ENCODE peak calls at places on chromosome 21, in eight cellular contexts. T is lower lobe of right lung, X is colonic mucosa, A is mesothelial cell of epicardium, W is neural crest cell, R is fibroblast of pulmonary artery, B is AG04450, V is GM23338. K is an unnamed sample.

GRCh38 chr21:28426545-28426944 is 566.1 kb downstream of the LTN1 start:
- DNase-seq in A (no peak), X (no peak), V (no peak), W (no peak), T (no peak), R (no peak), B (no peak), K (no peak)

GRCh38 chr21:34670220-34670961 is 1.6 kb downstream of the CLIC6 start:
- DNase-seq in R (no peak), B (no peak), W (no peak), A (peak; percentile 47), X (peak; percentile 60), V (peak; percentile 70), T (no peak), K (no peak)

GRCh38 chr21:42103843-42104242 is 32.7 kb downstream of the UMODL1 start:
- DNase-seq in T (no peak), R (no peak), A (no peak), V (no peak), X (no peak), W (no peak), B (no peak), K (no peak)

GRCh38 chr21:33313183-33313582 is 11.6 kb upstream of the IFNAR1 start:
- DNase-seq in T (no peak), A (no peak), B (no peak), X (no peak), V (no peak), R (no peak), W (no peak), K (no peak)

GRCh38 chr21:16308269-16308668 is 578.5 kb downstream of the USP25 start:
- DNase-seq in V (no peak), X (no peak), R (peak; percentile 21), B (no peak), W (no peak), A (no peak), T (no peak), K (no peak)

GRCh38 chr21:16193758-16194606 is 464.2 kb downstream of the USP25 start:
- DNase-seq in B (peak; percentile 60), R (peak; percentile 88), T (peak; percentile 61), A (peak; percentile 45), W (peak; percentile 22), X (peak; percentile 28), V (peak; percentile 77), K (peak; percentile 25)

GRCh38 chr21:17697474-17697873 is 84.8 kb upstream of the BTG3 start:
- DNase-seq in B (no peak), A (no peak), T (no peak), X (no peak), R (no peak), W (no peak), V (no peak), K (no peak)

GRCh38 chr21:39054066-39054465 is 129.2 kb downstream of the PSMG1 start:
- DNase-seq in W (no peak), X (no peak), R (no peak), T (no peak), V (no peak), B (no peak), A (no peak), K (no peak)

GRCh38 chr21:46093668-46094400 is 4.1 kb upstream of the COL6A2 start:
- DNase-seq in V (no peak), X (no peak), B (no peak), W (no peak), T (no peak), R (no peak), A (no peak), K (no peak)

GRCh38 chr21:43864806-43865470 is at the start of gene AGPAT3:
- DNase-seq in X (no peak), T (no peak), R (no peak), W (no peak), A (no peak), B (no peak), V (peak; percentile 51), K (no peak)

GRCh38 chr21:15935530-15935929 is 205.7 kb downstream of the USP25 start:
- DNase-seq in X (no peak), V (no peak), R (peak; percentile 6), B (no peak), T (no peak), A (no peak), W (no peak), K (peak; percentile 19)

GRCh38 chr21:39016740-39017315 is 166.4 kb downstream of the PSMG1 start:
- DNase-seq in A (no peak), W (no peak), R (no peak), B (no peak), T (peak; percentile 72), V (no peak), X (no peak), K (no peak)

GRCh38 chr21:25118648-25119047 is 488.6 kb downstream of the MRPL39 start:
- DNase-seq in B (no peak), W (no peak), V (no peak), T (no peak), R (no peak), X (no peak), A (no peak), K (no peak)

GRCh38 chr21:16279658-16280581 is 550.1 kb downstream of the USP25 start:
- DNase-seq in V (peak; percentile 62), X (no peak), W (peak; percentile 59), T (no peak), R (peak; percentile 61), A (no peak), B (peak; percentile 3), K (no peak)

GRCh38 chr21:41526478-41527087 is 18.6 kb upstream of the TMPRSS2 start:
- DNase-seq in W (no peak), V (no peak), B (no peak), R (no peak), X (peak; percentile 75), T (no peak), A (no peak), K (no peak)

GRCh38 chr21:34977333-34977732 is 71.8 kb downstream of the RUNX1 start:
- DNase-seq in W (no peak), B (no peak), T (no peak), V (no peak), X (no peak), A (no peak), R (no peak), K (no peak)

GRCh38 chr21:40846057-40846456 is 901 bp downstream of the DSCAM start:
- DNase-seq in B (no peak), V (no peak), T (no peak), A (no peak), X (no peak), W (no peak), R (no peak), K (no peak)

GRCh38 chr21:43850728-43851295 is 14.2 kb upstream of the AGPAT3 start:
- DNase-seq in B (no peak), A (no peak), T (no peak), R (no peak), V (no peak), X (no peak), W (no peak), K (no peak)

GRCh38 chr21:46598563-46599250 is 6.2 kb downstream of the S100B start:
- DNase-seq in W (no peak), X (no peak), R (no peak), V (no peak), B (no peak), T (no peak), A (no peak), K (no peak)

GRCh38 chr21:44983421-44984206 is 43.8 kb downstream of the SLX9 start:
- DNase-seq in R (peak; percentile 9), V (no peak), W (no peak), A (no peak), X (no peak), B (no peak), T (peak; percentile 29), K (no peak)
- TF ChIP-seq CTCF in R (no peak), V (peak; percentile 47), W (no peak), A (no peak), X (no peak), B (peak; percentile 2), T (no peak), K (no peak)

GRCh38 chr21:14768042-14768441 is 221.9 kb upstream of the SAMSN1 start:
- DNase-seq in V (no peak), B (no peak), A (no peak), R (no peak), T (no peak), X (no peak), W (no peak), K (no peak)

GRCh38 chr21:14771587-14771986 is 225.5 kb upstream of the SAMSN1 start:
- DNase-seq in W (no peak), B (no peak), R (no peak), T (no peak), V (no peak), A (no peak), X (no peak), K (no peak)

DNA sequence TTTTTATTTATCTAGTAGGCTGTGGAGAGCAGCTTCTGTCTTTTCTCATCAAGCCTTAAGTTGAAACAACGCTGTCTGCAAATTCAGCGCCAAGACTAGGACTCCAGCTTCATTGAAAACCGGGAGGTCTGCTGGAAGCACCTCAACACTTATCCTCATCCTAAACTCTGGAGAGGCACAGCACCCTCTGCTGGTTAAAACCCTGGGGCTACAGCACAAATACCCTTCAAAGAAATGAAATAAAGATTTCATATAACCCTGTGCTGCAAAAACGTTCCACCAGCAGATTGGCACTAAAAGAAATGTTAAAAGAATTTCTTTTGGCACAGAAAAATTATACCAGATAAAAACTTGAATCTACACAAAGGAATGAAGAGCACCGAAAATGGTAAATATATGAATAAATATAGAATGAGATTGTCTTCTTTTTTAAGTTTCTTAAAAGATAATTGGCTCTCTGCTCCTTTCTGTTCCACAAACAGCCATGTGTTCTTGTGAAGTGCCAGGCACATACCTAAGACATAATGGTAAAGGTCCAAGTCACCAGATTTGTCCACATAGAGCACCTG is 227.7 kb upstream of the SAMSN1 start:
- DNase-seq in X (peak; percentile 80), W (peak; percentile 3), T (peak; percentile 62), R (peak; percentile 47), B (no peak), V (peak; percentile 90), A (peak; percentile 42), K (no peak)
- TF ChIP-seq CTCF in X (peak; percentile 68), W (peak; percentile 63), T (peak; percentile 63), R (peak; percentile 53), B (no peak), V (peak; percentile 78), A (peak; percentile 35), K (peak; percentile 49)

DNA sequence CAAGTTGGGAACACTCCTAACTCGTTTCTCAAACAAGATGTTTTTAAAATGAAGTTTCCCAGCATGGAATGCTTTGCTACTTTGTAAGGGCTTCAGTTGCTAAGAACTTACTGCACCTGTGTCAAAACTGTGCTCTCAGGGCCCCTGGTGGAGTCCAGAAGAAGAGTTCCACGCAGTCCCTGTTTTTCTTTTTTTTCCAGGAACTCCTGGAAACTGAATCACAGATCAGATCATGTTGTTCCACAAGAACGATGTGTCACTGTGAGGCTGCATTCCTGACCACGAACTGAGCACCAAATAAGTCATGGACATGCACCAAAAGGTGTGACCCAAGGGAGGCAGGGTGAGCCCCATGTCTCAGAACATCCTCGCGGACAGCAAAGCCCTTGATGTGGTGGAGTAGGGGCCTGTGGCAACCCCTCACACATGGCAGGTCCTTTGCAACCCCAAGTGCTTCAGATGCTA is 257.2 kb downstream of the KCNJ6 start:
- DNase-seq in T (no peak), B (peak; percentile 21), V (no peak), X (no peak), A (no peak), R (peak; percentile 77), W (no peak), K (peak; percentile 83)
- TF ChIP-seq CTCF in T (peak; percentile 16), B (peak; percentile 30), V (no peak), X (no peak), A (no peak), R (peak; percentile 40), W (no peak), K (peak; percentile 41)

GRCh38 chr21:26736449-26736848 is 108.8 kb downstream of the ADAMTS1 start:
- DNase-seq in X (no peak), A (no peak), B (no peak), V (no peak), W (no peak), R (no peak), T (no peak), K (no peak)

GRCh38 chr21:26732442-26733221 is 112.6 kb downstream of the ADAMTS1 start:
- DNase-seq in T (peak; percentile 49), A (peak; percentile 66), V (peak; percentile 85), R (peak; percentile 68), B (peak; percentile 13), W (peak; percentile 42), X (peak; percentile 36), K (peak; percentile 18)
- TF ChIP-seq CTCF in T (peak; percentile 63), A (peak; percentile 62), V (peak; percentile 69), R (peak; percentile 74), B (peak; percentile 71), W (peak; percentile 68), X (peak; percentile 46), K (peak; percentile 80)